ENCODE peak calls at places on chromosomes 13 and 19, in four cellular contexts. M, H, L and T are unnamed samples.

GRCh38 chr19:46180701-46181385 is 32.8 kb downstream of the IGFL2 start:
- DNase-seq in H (peak; percentile 39), L (no peak), M (peak; percentile 26), T (no peak)

GRCh38 chr19:14528419-14529253 is 758 bp upstream of the TECR start:
- DNase-seq in L (no peak), H (no peak), M (no peak), T (no peak)

GRCh38 chr19:48633148-48634035 is 3.8 kb downstream of the DBP start:
- DNase-seq in M (no peak), H (no peak), L (no peak), T (no peak)

GRCh38 chr13:39602614-39603366 is at the start of gene LHFPL6:
- DNase-seq in H (peak; percentile 77), M (peak; percentile 77), L (peak; percentile 47), T (no peak)

GRCh38 chr19:10602330-10603083 is 15.4 kb upstream of the AP1M2 start:
- DNase-seq in H (peak; percentile 62), M (peak; percentile 62), L (no peak), T (peak; percentile 91)

GRCh38 chr13:110306960-110307696 is at the start of the genes COL4A1 and COL4A2:
- DNase-seq in H (peak; percentile 71), L (no peak), M (peak; percentile 74), T (no peak)

GRCh38 chr13:49446473-49446872 is 2.4 kb downstream of the SETDB2 start:
- DNase-seq in L (no peak), H (no peak), M (no peak), T (no peak)

GRCh38 chr13:32624441-32624840 is 38.2 kb downstream of the PDS5B start:
- DNase-seq in H (peak; percentile 50), L (no peak), M (no peak), T (no peak)

GRCh38 chr13:30561506-30561905 is 56.2 kb upstream of the USPL1 start:
- DNase-seq in H (peak; percentile 35), M (no peak), L (no peak), T (no peak)

GRCh38 chr19:11435057-11435832 is at the start of the genes ODAD3 and PRKCSH:
- DNase-seq in H (peak; percentile 100), L (peak; percentile 99), M (peak; percentile 100), T (peak; percentile 89)

GRCh38 chr13:72638059-72638815 is 89.2 kb downstream of the MZT1 start:
- DNase-seq in H (no peak), M (peak; percentile 1), L (no peak), T (no peak)

GRCh38 chr13:54805743-54806142 is 1777.1 kb downstream of the OLFM4 start:
- DNase-seq in H (no peak), M (no peak), L (no peak), T (no peak)

GRCh38 chr19:16208847-16209246 is 11.1 kb downstream of the AP1M1 start:
- DNase-seq in L (no peak), M (no peak), H (no peak), T (no peak)

GRCh38 chr19:6222884-6223283 is 56.9 kb downstream of the MLLT1 start:
- DNase-seq in L (no peak), M (no peak), H (no peak), T (no peak)

GRCh38 chr19:49786432-49786831 is 19.6 kb downstream of the AP2A1 start:
- DNase-seq in L (peak; percentile 20), H (peak; percentile 60), M (peak; percentile 23), T (no peak)

GRCh38 chr19:16160943-16161560 is 12.3 kb downstream of the CIB3 start:
- DNase-seq in L (no peak), H (peak; percentile 30), M (peak; percentile 71), T (no peak)

GRCh38 chr13:19618925-19619324 is 14.5 kb upstream of the MPHOSPH8 start:
- DNase-seq in M (peak; percentile 39), L (no peak), H (peak; percentile 43), T (no peak)

GRCh38 chr19:48741222-48741999 is 1.0 kb upstream of the RASIP1 start:
- DNase-seq in M (no peak), L (no peak), H (no peak), T (no peak)

GRCh38 chr13:107866666-107867623 is 348.4 kb downstream of the LIG4 start:
- DNase-seq in H (peak; percentile 30), M (no peak), L (no peak), T (no peak)

GRCh38 chr13:41848435-41849255 is 112.3 kb downstream of the VWA8 start:
- DNase-seq in L (no peak), H (peak; percentile 36), M (peak; percentile 38), T (no peak)

GRCh38 chr19:52351512-52351911 is 15.5 kb downstream of the ZNF610 start:
- DNase-seq in L (no peak), H (no peak), M (no peak), T (no peak)

GRCh38 chr13:30421093-30422055 is 919 bp upstream of the UBE2L5 start:
- DNase-seq in L (peak; percentile 72), M (peak; percentile 52), H (peak; percentile 93), T (no peak)

GRCh38 chr13:106911602-106912001 is 343.7 kb upstream of the ARGLU1 start:
- DNase-seq in H (no peak), L (no peak), M (peak; percentile 14), T (no peak)

DNA sequence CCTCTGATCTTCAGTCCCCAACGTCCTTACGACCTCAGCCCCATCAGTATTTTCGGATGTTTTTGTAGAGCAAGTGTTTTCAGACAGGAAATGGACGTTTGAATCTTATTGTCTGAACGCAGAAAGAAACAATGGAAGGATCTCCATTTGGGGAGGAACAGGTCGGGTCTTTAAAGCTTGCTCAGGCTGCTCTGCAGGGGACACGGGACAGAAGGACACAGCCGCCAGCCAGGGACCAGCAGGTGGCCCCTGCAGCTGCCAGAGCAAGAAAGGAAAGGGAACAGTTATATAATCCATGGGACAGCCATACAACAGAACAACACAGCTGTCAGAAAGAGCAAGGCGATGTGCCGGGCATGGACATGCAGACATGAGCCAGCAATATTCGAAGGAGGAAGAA is 18.5 kb upstream of the IGLON5 start:
- DNase-seq in L (no peak), H (no peak), M (no peak), T (no peak)
- TF ChIP-seq CTCF in L (no peak), H (no peak), M (no peak), T (no peak)

DNA sequence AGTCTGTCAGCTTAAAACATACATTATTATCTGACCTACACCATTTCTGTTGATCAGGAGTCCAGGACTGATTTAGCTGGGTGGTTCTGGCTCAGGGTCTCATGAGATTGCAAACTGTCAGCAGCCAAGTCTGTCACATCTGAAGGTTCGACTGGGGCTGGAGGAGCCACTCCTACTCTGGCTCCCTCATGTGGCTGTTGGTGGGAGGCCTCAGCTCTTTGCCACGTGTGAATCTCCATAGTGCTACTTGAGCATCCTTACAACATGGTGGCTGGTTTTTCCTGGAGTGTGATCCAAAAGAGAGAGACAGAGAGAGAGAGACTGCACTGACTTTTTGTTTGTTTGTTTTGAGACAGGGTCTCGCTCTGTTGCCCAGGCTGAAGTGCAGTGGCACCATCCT is 63.6 kb upstream of the NFIC start:
- DNase-seq in M (no peak), L (no peak), H (no peak), T (no peak)
- TF ChIP-seq CTCF in M (peak; percentile 30), L (no peak), H (no peak), T (no peak)

GRCh38 chr13:34358811-34359513 is 541.0 kb downstream of the RFC3 start:
- DNase-seq in L (peak; percentile 45), H (peak; percentile 92), M (peak; percentile 85), T (no peak)

GRCh38 chr13:34356686-34357434 is 538.9 kb downstream of the RFC3 start:
- DNase-seq in L (no peak), H (no peak), M (no peak), T (no peak)

GRCh38 chr13:34360702-34361101 is 542.8 kb downstream of the RFC3 start:
- DNase-seq in H (no peak), L (no peak), M (no peak), T (no peak)

GRCh38 chr13:34361528-34361927 is 543.6 kb downstream of the RFC3 start:
- DNase-seq in H (peak; percentile 91), M (no peak), L (peak; percentile 65), T (no peak)

DNA sequence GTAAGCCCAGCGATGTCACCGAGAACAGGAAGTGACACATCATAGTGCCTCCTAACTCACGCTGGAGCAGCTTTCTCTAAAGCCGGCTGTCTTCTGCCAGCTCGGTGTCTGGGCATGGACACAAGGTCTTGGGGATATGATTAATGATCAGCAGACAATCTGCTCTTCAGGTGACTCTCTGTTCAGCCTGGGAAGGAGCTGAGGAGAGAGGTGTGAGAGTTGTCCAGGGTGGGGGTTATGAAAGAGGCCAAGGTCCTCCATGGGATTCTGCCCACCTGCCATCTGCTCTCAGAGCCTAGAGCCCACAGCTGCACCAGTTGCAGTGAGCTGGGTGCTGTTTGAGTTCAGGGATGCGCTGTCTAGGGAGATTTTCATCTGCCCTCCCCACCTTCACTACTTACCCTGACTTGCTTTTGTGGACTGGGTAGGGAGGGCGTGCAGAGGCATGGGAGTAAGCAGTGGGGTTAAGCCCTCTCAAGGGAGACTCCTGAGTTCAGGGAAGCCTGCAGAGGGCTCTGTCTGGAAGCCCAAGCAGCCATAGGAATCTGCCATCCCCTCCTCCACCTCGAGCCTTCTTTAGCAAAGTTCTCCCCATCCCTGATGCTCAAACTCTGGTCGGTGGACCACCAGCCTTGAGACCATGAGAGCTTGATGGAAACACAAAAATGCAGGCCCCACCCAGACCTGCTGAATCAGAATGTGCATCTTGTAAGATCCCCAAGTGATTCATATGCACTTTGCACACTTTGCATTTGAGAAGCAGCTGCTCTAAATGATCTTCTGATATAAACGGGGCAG is 539.7 kb downstream of the RFC3 start:
- DNase-seq in L (no peak), H (peak; percentile 85), M (peak; percentile 74), T (no peak)
- TF ChIP-seq CTCF in L (no peak), H (peak; percentile 12), M (no peak), T (no peak)

GRCh38 chr19:4622695-4623421 is 16.5 kb upstream of the TNFAIP8L1 start:
- DNase-seq in L (no peak), H (no peak), M (no peak), T (no peak)
- TF ChIP-seq CTCF in L (no peak), H (peak; percentile 14), M (peak; percentile 36), T (no peak)

GRCh38 chr13:84894749-84895148 is 904.5 kb downstream of the SLITRK6 start:
- DNase-seq in L (no peak), H (no peak), M (no peak), T (no peak)
- TF ChIP-seq CTCF in L (no peak), H (no peak), M (no peak), T (no peak)

GRCh38 chr13:50587122-50587521 is 256.4 kb downstream of the DLEU7 start:
- DNase-seq in L (no peak), H (no peak), M (no peak), T (no peak)
- TF ChIP-seq CTCF in L (no peak), H (no peak), M (no peak), T (no peak)

DNA sequence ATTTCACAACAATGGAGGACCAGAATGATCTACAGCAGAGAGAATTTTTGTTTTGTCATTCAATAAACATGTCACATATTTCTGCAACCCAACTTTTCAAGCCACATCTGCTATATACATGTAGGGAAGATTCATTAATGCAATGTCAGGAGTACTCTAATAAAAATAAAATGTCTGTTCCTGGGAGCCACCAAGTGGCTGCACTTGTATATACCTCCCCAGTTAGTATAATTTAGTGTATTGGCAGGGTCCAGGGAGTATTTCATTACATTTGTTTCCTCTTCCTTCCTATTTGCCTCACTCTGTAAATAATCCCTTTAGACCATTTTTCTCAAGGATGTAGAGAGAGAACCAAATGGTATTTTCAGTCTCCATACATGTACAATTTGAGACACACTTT is 1169.0 kb downstream of the DIAPH3 start:
- DNase-seq in L (no peak), M (no peak), H (no peak), T (no peak)
- TF ChIP-seq CTCF in L (no peak), M (peak; percentile 31), H (no peak), T (peak; percentile 23)